ENCODE peak calls at places on chromosomes 4 and X, in four cellular contexts. F is psoas muscle, D is choroid plexus epithelial cell, G is uterus. C is an unnamed sample.

GRCh38 chr4:133390198-133390855 is 241.2 kb downstream of the PCDH10 start:
- DNase-seq in F (no peak), D (no peak), G (no peak), C (peak; percentile 50)

GRCh38 chrX:98637451-98637850 is 1753.7 kb downstream of the RPA4 start:
- DNase-seq in F (no peak), D (no peak), G (no peak), C (no peak)

GRCh38 chr4:54773022-54773421 is 115.3 kb downstream of the KIT start:
- DNase-seq in F (no peak), D (no peak), G (no peak), C (no peak)

GRCh38 chr4:141207971-141208370 is 12.7 kb upstream of the ZNF330 start:
- DNase-seq in F (no peak), D (no peak), G (no peak), C (no peak)

GRCh38 chrX:150954951-150955350 is 28.2 kb upstream of the HMGB3 start:
- DNase-seq in F (no peak), D (no peak), G (no peak), C (no peak)

GRCh38 chr4:112523764-112524505 is 8.0 kb upstream of the NEUROG2 start:
- DNase-seq in F (peak; percentile 76), D (no peak), G (no peak), C (peak; percentile 93)

GRCh38 chr4:113183032-113183573 is 133.7 kb downstream of the ANK2 start:
- DNase-seq in F (no peak), D (no peak), G (no peak), C (no peak)

GRCh38 chr4:72567821-72568620 is 1.0 kb downstream of the ADAMTS3 start:
- DNase-seq in F (peak; percentile 72), D (peak; percentile 93), G (peak; percentile 82), C (peak; percentile 85)

GRCh38 chr4:150297861-150298474 is 219.7 kb downstream of the DCLK2 start:
- DNase-seq in F (no peak), D (peak; percentile 87), G (no peak), C (no peak)

GRCh38 chr4:47145630-47146029 is 114.3 kb downstream of the GABRB1 start:
- DNase-seq in F (no peak), D (peak; percentile 94), G (no peak), C (no peak)

GRCh38 chrX:15761564-15762191 is 23.6 kb downstream of the CA5B start:
- DNase-seq in F (no peak), D (peak; percentile 52), G (no peak), C (no peak)

GRCh38 chr4:47543331-47543730 is 58.3 kb downstream of the ATP10D start:
- DNase-seq in F (no peak), D (peak; percentile 26), G (no peak), C (no peak)

GRCh38 chrX:14409341-14409740 is 120.0 kb upstream of the GLRA2 start:
- DNase-seq in F (no peak), D (peak; percentile 2), G (no peak), C (no peak)

GRCh38 chrX:129769467-129770154 is 10.1 kb upstream of the SASH3 start:
- DNase-seq in F (peak; percentile 46), D (no peak), G (no peak), C (no peak)

GRCh38 chr4:166501941-166502382 is 628.9 kb downstream of the TLL1 start:
- DNase-seq in F (no peak), D (peak; percentile 63), G (no peak), C (no peak)

GRCh38 chrX:106670631-106671030 is 55.9 kb upstream of the RNF128 start:
- DNase-seq in F (no peak), D (peak; percentile 12), G (no peak), C (no peak)

GRCh38 chr4:176064539-176064938 is 1.1 kb upstream of the WDR17 start:
- DNase-seq in F (no peak), D (no peak), G (no peak), C (no peak)

GRCh38 chrX:47129157-47129878 is 15.2 kb downstream of the NDUFB11 start:
- DNase-seq in F (peak; percentile 93), D (peak; percentile 97), G (peak; percentile 92), C (peak; percentile 77)

GRCh38 chr4:86015412-86016350 is 344.2 kb downstream of the MAPK10 start:
- DNase-seq in F (no peak), D (no peak), G (no peak), C (no peak)

GRCh38 chrX:318068-318738 is 393 bp downstream of the GTPBP6 start:
- DNase-seq in F (peak; percentile 99), D (peak; percentile 100), G (peak; percentile 96), C (peak; percentile 96)

GRCh38 chrX:12929701-12930100 is 23.3 kb downstream of the TLR8 start:
- DNase-seq in F (no peak), D (no peak), G (no peak), C (no peak)

GRCh38 chr4:125444166-125444565 is 129.4 kb downstream of the FAT4 start:
- DNase-seq in F (no peak), D (no peak), G (no peak), C (no peak)

GRCh38 chr4:186225848-186226247 is 1.5 kb upstream of the KLKB1 start:
- DNase-seq in F (no peak), D (no peak), G (no peak), C (no peak)

GRCh38 chr4:186226521-186227189 is 652 bp upstream of the KLKB1 start:
- DNase-seq in F (no peak), D (no peak), G (no peak), C (no peak)

GRCh38 chr4:186227221-186227620 is at the start of gene KLKB1:
- DNase-seq in F (no peak), D (peak; percentile 77), G (no peak), C (no peak)

GRCh38 chr4:186227744-186228513 is 622 bp downstream of the KLKB1 start:
- DNase-seq in F (no peak), D (peak; percentile 7), G (no peak), C (no peak)

GRCh38 chr4:186228514-186228894 is 1.2 kb downstream of the KLKB1 start:
- DNase-seq in F (no peak), D (peak; percentile 27), G (no peak), C (no peak)
- H3K4me3 ChIP-seq in F (peak overlapping the region; percentile 4), D (no peak overlapping the region), G (no peak overlapping the region), C (no peak overlapping the region)

GRCh38 chr4:2932951-2933565 is 30.1 kb downstream of the NOP14 start:
- DNase-seq in F (peak; percentile 70), D (no peak), G (no peak), C (no peak)

GRCh38 chr4:2930821-2931764 is 32.1 kb downstream of the NOP14 start:
- DNase-seq in F (peak; percentile 75), D (no peak), G (peak; percentile 22), C (peak; percentile 79)

GRCh38 chr4:2931765-2932560 is 31.2 kb downstream of the NOP14 start:
- DNase-seq in F (peak; percentile 81), D (no peak), G (peak; percentile 25), C (peak; percentile 85)

GRCh38 chr4:2933566-2934076 is 29.6 kb downstream of the NOP14 start:
- DNase-seq in F (no peak), D (no peak), G (peak; percentile 35), C (peak; percentile 47)

GRCh38 chr4:2932561-2932950 is 30.6 kb downstream of the NOP14 start:
- DNase-seq in F (peak; percentile 61), D (no peak), G (no peak), C (peak; percentile 57)
- H3K4me3 ChIP-seq in F (no peak overlapping the region), D (no peak overlapping the region), G (no peak overlapping the region), C (no peak overlapping the region)

GRCh38 chr4:100299441-100299840 is 109.2 kb upstream of the DDIT4L start:
- DNase-seq in F (no peak), D (peak; percentile 35), G (no peak), C (no peak)
- H3K4me3 ChIP-seq in F (no peak overlapping the region), D (no peak overlapping the region), G (no peak overlapping the region), C (no peak overlapping the region)

GRCh38 chr4:7020290-7020689 is 22.9 kb upstream of the TADA2B start:
- DNase-seq in F (no peak), D (no peak), G (no peak), C (no peak)

GRCh38 chr4:7019367-7019766 is 23.8 kb upstream of the TADA2B start:
- DNase-seq in F (no peak), D (no peak), G (no peak), C (no peak)

GRCh38 chr4:7016512-7016911 is 26.7 kb upstream of the TADA2B start:
- DNase-seq in F (no peak), D (no peak), G (no peak), C (no peak)

GRCh38 chr4:7017446-7018048 is 25.6 kb upstream of the TADA2B start:
- DNase-seq in F (no peak), D (no peak), G (no peak), C (no peak)

DNA sequence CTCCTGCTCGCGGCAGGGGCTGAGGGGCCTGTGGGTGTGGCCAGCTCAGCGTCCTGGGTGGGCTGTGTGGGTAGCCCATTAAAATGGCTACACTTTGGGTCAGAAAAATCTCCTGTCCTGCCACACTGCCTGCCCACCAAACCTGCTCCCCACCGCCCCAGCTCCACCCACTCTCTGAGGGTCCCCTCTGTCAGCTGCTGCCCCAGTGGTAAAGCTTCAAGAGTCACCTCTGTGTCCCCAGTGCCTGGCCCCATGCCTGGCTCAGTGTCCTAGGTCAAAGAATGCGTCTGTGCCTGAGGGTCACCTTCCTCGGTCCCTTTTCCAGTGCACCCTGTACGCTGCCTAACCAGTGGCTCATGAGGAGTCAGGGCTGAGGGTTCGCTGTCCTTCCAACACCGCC is 24.9 kb upstream of the TADA2B start:
- DNase-seq in F (no peak), D (no peak), G (no peak), C (no peak)
- H3K4me3 ChIP-seq in F (no peak overlapping the region), D (no peak overlapping the region), G (no peak overlapping the region), C (no peak overlapping the region)

GRCh38 chrX:153766871-153767673 is 3.0 kb downstream of the PLXNB3 start:
- DNase-seq in F (peak; percentile 63), D (no peak), G (peak; percentile 17), C (peak; percentile 55)

GRCh38 chrX:153764786-153765137 is 713 bp downstream of the PLXNB3 start:
- DNase-seq in F (no peak), D (no peak), G (peak; percentile 16), C (no peak)

GRCh38 chrX:153763989-153764755 is at the start of gene PLXNB3:
- DNase-seq in F (peak; percentile 88), D (peak; percentile 61), G (peak; percentile 70), C (peak; percentile 77)

GRCh38 chrX:153766098-153766817 is 2.2 kb downstream of the PLXNB3 start:
- DNase-seq in F (peak; percentile 49), D (peak; percentile 66), G (peak; percentile 39), C (no peak)

GRCh38 chrX:153765138-153766079 is 1.4 kb downstream of the PLXNB3 start:
- DNase-seq in F (peak; percentile 53), D (peak; percentile 15), G (peak; percentile 24), C (peak; percentile 44)
- H3K4me3 ChIP-seq in F (no peak overlapping the region), D (peak overlapping the region; percentile 54), G (peak overlapping the region; percentile 13), C (no peak overlapping the region)

DNA sequence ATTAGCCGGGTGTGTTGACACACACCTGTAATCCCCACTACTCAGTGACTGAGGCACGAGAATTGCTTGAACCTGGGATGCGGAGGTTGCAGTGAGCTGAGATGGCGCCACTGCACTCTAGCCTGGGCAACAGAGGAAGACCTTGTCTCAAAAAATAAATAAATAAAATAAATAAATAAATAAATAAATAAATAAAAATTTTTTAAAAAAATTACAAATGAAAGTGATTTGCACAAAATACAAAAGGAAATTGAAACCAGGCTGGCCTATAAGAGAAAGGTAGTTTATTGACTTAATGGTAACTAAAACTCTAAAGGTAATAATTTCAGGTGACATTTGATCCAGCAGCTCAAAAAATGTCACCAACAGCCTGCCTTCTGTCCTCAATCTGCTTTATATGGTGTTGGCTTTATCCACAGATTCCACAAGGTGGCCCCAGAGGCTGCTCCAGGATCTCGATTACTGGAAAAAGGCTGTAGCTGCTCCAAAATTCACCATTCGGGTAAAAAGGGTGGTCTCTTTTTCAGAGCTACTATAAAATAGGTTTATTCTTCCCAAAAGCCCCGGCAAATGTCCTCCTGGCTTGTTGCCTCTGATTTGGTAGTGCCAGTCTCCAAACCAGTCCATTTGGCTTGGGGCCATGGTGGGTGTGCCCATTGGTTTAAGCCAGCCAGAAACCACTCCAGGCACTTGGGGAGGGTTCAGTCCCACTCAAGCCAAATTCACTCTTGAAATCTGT is 61.4 kb upstream of the TRIM2 start:
- DNase-seq in F (peak; percentile 71), D (peak; percentile 82), G (peak; percentile 65), C (peak; percentile 70)
- H3K4me3 ChIP-seq in F (peak overlapping the region; percentile 6), D (no peak overlapping the region), G (no peak overlapping the region), C (no peak overlapping the region)

C was measured in left lung.